ENCODE peak calls at places on chromosome 15, in six cellular contexts. C is NCI-H1417; B is activated T-helper 2 cell treated with anti-CD3 and anti-CD28 coated beads, Interferon-gamma antibody, Interleukin-2, Interleukin-4, amounts not matched to agents 10 μg/mL and 5 μg/mL and 100 μg/mL, durations not matched to agents 14 hours and 24 hours and 36 hours; I is Right ventricle myocardium superior; M is NCI-H1694; H is substantia nigra. W is an unnamed sample.

GRCh38 chr15:90816401-90817116 is 51.8 kb upstream of the FURIN start:
- DNase-seq in B (no peak), I (no peak), H (no peak), C (no peak), M (no peak), W (no peak)

GRCh38 chr15:39959411-39959810 is 25.5 kb downstream of the EIF2AK4 start:
- DNase-seq in C (no peak), I (no peak), B (no peak), M (no peak), H (no peak), W (no peak)

GRCh38 chr15:49987198-49987785 is 131.7 kb downstream of the ATP8B4 start:
- DNase-seq in C (no peak), I (no peak), H (no peak), M (no peak), B (no peak), W (no peak)

GRCh38 chr15:79168922-79169322 is 78.3 kb upstream of the RASGRF1 start:
- DNase-seq in B (no peak), M (peak), H (no peak), C (peak), I (peak), W (peak)

GRCh38 chr15:73965730-73966103 is 26.4 kb downstream of the STOML1 start:
- DNase-seq in C (no peak), I (no peak), B (no peak), M (no peak), H (no peak), W (no peak)

GRCh38 chr15:90918835-90919234 is 13.5 kb downstream of the HDDC3 start:
- DNase-seq in H (no peak), I (peak), B (no peak), M (no peak), C (no peak), W (no peak)

GRCh38 chr15:42494998-42495360 is 455 bp upstream of the SNAP23 start:
- DNase-seq in M (no peak), I (no peak), H (peak), B (no peak), C (no peak), W (no peak)

GRCh38 chr15:38555686-38556334 is 8.8 kb downstream of the RASGRP1 start:
- DNase-seq in M (peak), I (no peak), B (no peak), C (no peak), H (no peak), W (no peak)

GRCh38 chr15:66006986-66007385 is 137.7 kb downstream of the RAB11A start:
- DNase-seq in I (no peak), C (no peak), B (no peak), M (no peak), H (no peak), W (peak)

W was measured in ELF-1.